ENCODE peak calls at places on chromosomes 16 and 17, in ten cellular contexts. N is SW 1271; Z is stimulated activated CD8-positive, alpha-beta memory T cell treated with anti-CD3 and anti-CD28 coated beads, Interleukin-4, amount 100 ng/mL, for 48 hours; K is effector memory CD4-positive, alpha-beta T cell; R is GM20000; F is NCI-H1417; X is mesothelial cell of epicardium; T is activated CD4-positive, CD25-positive, alpha-beta regulatory T cell; L is cardiac septum; I is astrocyte of the cerebellum. Y is an unnamed sample.

GRCh38 chr17:29588561-29589411 is 662 bp downstream of the GIT1 start:
- DNase-seq in K (peak), X (no peak), F (peak), L (no peak), T (no peak), I (no peak), Z (peak), N (no peak), R (no peak), Y (no peak)

GRCh38 chr17:29980261-29980660 is 38.8 kb downstream of the EFCAB5 start:
- DNase-seq in X (no peak), F (no peak), N (no peak), K (no peak), Z (no peak), R (no peak), I (no peak), L (no peak), T (no peak), Y (no peak)

GRCh38 chr17:7782237-7782636 is 51.8 kb upstream of the KDM6B start:
- DNase-seq in K (no peak), I (peak), Z (no peak), L (no peak), X (no peak), F (no peak), R (no peak), T (no peak), N (no peak), Y (no peak)

GRCh38 chr16:5438591-5438990 is 341.0 kb upstream of the EEF2KMT start:
- DNase-seq in I (no peak), X (no peak), T (no peak), Z (no peak), N (no peak), L (no peak), K (no peak), F (no peak), R (no peak), Y (no peak)

GRCh38 chr16:10090816-10091215 is 91.4 kb downstream of the GRIN2A start:
- DNase-seq in L (no peak), Z (no peak), I (peak), X (no peak), K (no peak), N (no peak), T (no peak), R (no peak), F (no peak), Y (no peak)

GRCh38 chr16:54140057-54140787 is 146.4 kb downstream of the IRX3 start:
- DNase-seq in X (no peak), N (no peak), T (no peak), F (no peak), R (no peak), K (no peak), I (no peak), L (no peak), Z (no peak), Y (no peak)

GRCh38 chr17:7842950-7843535 is 9.0 kb downstream of the KDM6B start:
- DNase-seq in I (no peak), T (no peak), N (peak), K (peak), X (no peak), L (peak), F (no peak), Z (no peak), R (no peak), Y (no peak)

GRCh38 chr17:64938925-64939474 is 19.7 kb upstream of the LRRC37A3 start:
- DNase-seq in I (no peak), F (peak), N (no peak), L (peak), T (no peak), Z (peak), K (peak), R (peak), X (no peak), Y (no peak)

GRCh38 chr17:79888811-79889634 is 49.8 kb upstream of the CBX4 start:
- DNase-seq in X (no peak), N (no peak), I (no peak), R (no peak), T (no peak), F (no peak), Z (no peak), K (no peak), L (no peak), Y (no peak)

GRCh38 chr17:7651097-7651958 is 602 bp downstream of the ATP1B2 start:
- DNase-seq in T (no peak), L (no peak), Z (no peak), R (peak), K (no peak), F (no peak), N (no peak), X (no peak), I (no peak), Y (no peak)

GRCh38 chr17:3559270-3559645 is 1.6 kb upstream of the TRPV3 start:
- DNase-seq in R (no peak), X (no peak), Z (no peak), I (no peak), F (no peak), K (no peak), N (no peak), L (no peak), T (no peak), Y (no peak)

GRCh38 chr16:53357955-53358354 is 76.3 kb upstream of the RBL2 start:
- DNase-seq in K (no peak), X (no peak), I (no peak), F (no peak), T (no peak), Z (no peak), L (no peak), R (no peak), N (no peak), Y (no peak)

GRCh38 chr17:81094744-81095607 is 60.0 kb downstream of the BAIAP2 start:
- DNase-seq in Z (peak), X (peak), N (peak), T (peak), K (peak), R (no peak), L (no peak), I (peak), F (peak), Y (no peak)

GRCh38 chr16:29290631-29291247 is 115.8 kb downstream of the NPIPB11 start:
- DNase-seq in T (no peak), L (peak), Z (peak), X (peak), N (peak), F (no peak), R (peak), I (peak), K (peak), Y (peak)

Y was measured in iPS DF 6.9.